ENCODE peak calls at places on chromosomes 13 and 19, in ten cellular contexts. G is RWPE1, C is neural crest cell, M is gastrocnemius medialis, S is HFFc6, Z is H9, Q is tibial artery, R is coronary artery, W is astrocyte of the spinal cord, F is A549. K is an unnamed sample.

GRCh38 chr13:113928701-113929627 is 44.9 kb downstream of the C13orf46 start:
- DNase-seq in G (no peak), C (no peak), M (peak), S (peak), Z (peak), Q (peak), R (peak), W (peak), F (no peak), K (no peak)

GRCh38 chr19:3665681-3666544 is 34.4 kb downstream of the PIP5K1C start:
- DNase-seq in G (peak), C (peak), M (peak), S (no peak), Z (peak), Q (peak), R (no peak), W (no peak), F (no peak), K (peak)

GRCh38 chr13:34046457-34046856 is 228.5 kb downstream of the RFC3 start:
- DNase-seq in G (no peak), C (no peak), M (no peak), S (no peak), Z (no peak), Q (no peak), R (no peak), W (no peak), F (no peak), K (no peak)

GRCh38 chr13:41182231-41182630 is 12.1 kb downstream of the KBTBD7 start:
- DNase-seq in G (peak), C (no peak), M (no peak), S (no peak), Z (no peak), Q (no peak), R (no peak), W (no peak), F (no peak), K (no peak)

GRCh38 chr19:1979017-1979416 is 36.5 kb downstream of the BTBD2 start:
- DNase-seq in G (no peak), C (no peak), M (no peak), S (no peak), Z (no peak), Q (no peak), R (no peak), W (no peak), F (no peak), K (no peak)

GRCh38 chr19:19900124-19900523 is 622 bp upstream of the ZNF93 start:
- DNase-seq in G (no peak), C (no peak), M (no peak), S (peak), Z (no peak), Q (no peak), R (no peak), W (peak), F (no peak), K (no peak)

GRCh38 chr13:83516781-83517180 is 365.5 kb downstream of the SLITRK1 start:
- DNase-seq in G (no peak), C (no peak), M (no peak), S (no peak), Z (no peak), Q (no peak), R (no peak), W (no peak), F (no peak), K (no peak)

GRCh38 chr19:47768604-47769003 is 9.9 kb upstream of the SELENOW start:
- DNase-seq in G (no peak), C (no peak), M (no peak), S (no peak), Z (no peak), Q (no peak), R (no peak), W (no peak), F (peak), K (no peak)

GRCh38 chr13:38821753-38822551 is 135.1 kb downstream of the FREM2 start:
- DNase-seq in G (no peak), C (peak), M (no peak), S (no peak), Z (no peak), Q (no peak), R (no peak), W (no peak), F (no peak), K (no peak)

GRCh38 chr19:49875801-49876421 is 1.2 kb downstream of the AKT1S1 start:
- DNase-seq in G (no peak), C (peak), M (peak), S (no peak), Z (peak), Q (peak), R (no peak), W (peak), F (no peak), K (peak)

GRCh38 chr19:39194832-39195542 is 1.8 kb upstream of the NCCRP1 start:
- DNase-seq in G (no peak), C (no peak), M (no peak), S (no peak), Z (no peak), Q (no peak), R (no peak), W (no peak), F (peak), K (no peak)

GRCh38 chr13:34155931-34156607 is 338.1 kb downstream of the RFC3 start:
- DNase-seq in G (peak), C (no peak), M (no peak), S (peak), Z (no peak), Q (no peak), R (no peak), W (peak), F (peak), K (no peak)

GRCh38 chr19:2766594-2767372 is 16.3 kb downstream of the SGTA start:
- DNase-seq in G (no peak), C (no peak), M (no peak), S (no peak), Z (no peak), Q (no peak), R (no peak), W (no peak), F (no peak), K (no peak)

GRCh38 chr13:69296130-69296529 is 811.5 kb upstream of the ATXN8OS start:
- DNase-seq in G (no peak), C (no peak), M (no peak), S (no peak), Z (no peak), Q (no peak), R (no peak), W (no peak), F (no peak), K (no peak)

DNA sequence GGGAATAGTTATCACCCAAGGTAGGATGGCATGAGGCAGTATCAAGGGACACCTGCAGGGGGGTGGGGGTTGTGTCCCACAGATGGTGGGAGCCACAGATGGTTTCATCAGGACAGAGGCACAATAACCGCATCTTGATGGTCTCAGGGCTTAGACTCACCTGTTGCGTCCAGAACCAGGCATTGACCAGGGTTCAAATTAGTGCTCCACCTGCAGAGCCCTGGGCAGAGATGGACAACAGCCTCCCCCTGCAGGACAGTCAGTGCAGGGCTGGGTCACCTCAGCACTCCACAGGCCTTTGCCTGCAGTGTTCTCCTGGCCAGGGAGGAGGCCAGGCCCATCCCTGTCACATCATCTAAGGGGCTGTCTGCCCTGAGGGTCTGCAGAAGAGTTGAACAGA is 14.5 kb upstream of the CEACAM1 start:
- DNase-seq in G (no peak), C (no peak), M (no peak), S (no peak), Z (no peak), Q (no peak), R (no peak), W (no peak), F (no peak), K (no peak)
- TF ChIP-seq CTCF in G (no peak), C (no peak), M (no peak), S (peak), Z (peak), Q (no peak), R (no peak), W (no peak), F (peak), K (no peak)

GRCh38 chr19:15454371-15454800 is 4.6 kb upstream of the WIZ start:
- DNase-seq in G (no peak), C (no peak), M (no peak), S (no peak), Z (no peak), Q (no peak), R (peak), W (no peak), F (peak), K (no peak)

GRCh38 chr19:15453906-15454305 is 4.2 kb upstream of the WIZ start:
- DNase-seq in G (no peak), C (no peak), M (no peak), S (no peak), Z (no peak), Q (peak), R (peak), W (no peak), F (no peak), K (no peak)

GRCh38 chr19:15452111-15453047 is 2.6 kb upstream of the WIZ start:
- DNase-seq in G (peak), C (peak), M (peak), S (no peak), Z (peak), Q (peak), R (peak), W (peak), F (peak), K (peak)

GRCh38 chr19:15450528-15450890 is 753 bp upstream of the WIZ start:
- DNase-seq in G (no peak), C (no peak), M (no peak), S (no peak), Z (no peak), Q (no peak), R (no peak), W (no peak), F (no peak), K (no peak)

GRCh38 chr19:15453091-15453498 is 3.3 kb upstream of the WIZ start:
- DNase-seq in G (no peak), C (no peak), M (no peak), S (no peak), Z (peak), Q (no peak), R (peak), W (no peak), F (no peak), K (no peak)
- TF ChIP-seq CTCF in G (peak), C (peak), M (peak), S (peak), Z (peak), Q (peak), R (no peak), W (no peak), F (no peak), K (no peak)

GRCh38 chr13:71979616-71980015 is 112.6 kb upstream of the DACH1 start:
- DNase-seq in G (no peak), C (no peak), M (no peak), S (no peak), Z (peak), Q (no peak), R (no peak), W (peak), F (peak), K (no peak)
- TF ChIP-seq CTCF in G (no peak), C (peak), M (no peak), S (no peak), Z (peak), Q (no peak), R (no peak), W (peak), F (no peak), K (peak)

GRCh38 chr19:54189020-54189667 is at the start of gene MBOAT7:
- DNase-seq in G (no peak), C (no peak), M (no peak), S (no peak), Z (no peak), Q (no peak), R (no peak), W (no peak), F (no peak), K (no peak)
- TF ChIP-seq CTCF in G (peak), C (peak), M (peak), S (peak), Z (peak), Q (no peak), R (no peak), W (peak), F (peak), K (no peak)

GRCh38 chr13:21338156-21338555 is 120.9 kb downstream of the ZDHHC20 start:
- DNase-seq in G (no peak), C (no peak), M (no peak), S (no peak), Z (no peak), Q (no peak), R (no peak), W (no peak), F (no peak), K (no peak)
- TF ChIP-seq CTCF in G (no peak), C (no peak), M (no peak), S (peak), Z (peak), Q (no peak), R (no peak), W (no peak), F (no peak), K (no peak)

DNA sequence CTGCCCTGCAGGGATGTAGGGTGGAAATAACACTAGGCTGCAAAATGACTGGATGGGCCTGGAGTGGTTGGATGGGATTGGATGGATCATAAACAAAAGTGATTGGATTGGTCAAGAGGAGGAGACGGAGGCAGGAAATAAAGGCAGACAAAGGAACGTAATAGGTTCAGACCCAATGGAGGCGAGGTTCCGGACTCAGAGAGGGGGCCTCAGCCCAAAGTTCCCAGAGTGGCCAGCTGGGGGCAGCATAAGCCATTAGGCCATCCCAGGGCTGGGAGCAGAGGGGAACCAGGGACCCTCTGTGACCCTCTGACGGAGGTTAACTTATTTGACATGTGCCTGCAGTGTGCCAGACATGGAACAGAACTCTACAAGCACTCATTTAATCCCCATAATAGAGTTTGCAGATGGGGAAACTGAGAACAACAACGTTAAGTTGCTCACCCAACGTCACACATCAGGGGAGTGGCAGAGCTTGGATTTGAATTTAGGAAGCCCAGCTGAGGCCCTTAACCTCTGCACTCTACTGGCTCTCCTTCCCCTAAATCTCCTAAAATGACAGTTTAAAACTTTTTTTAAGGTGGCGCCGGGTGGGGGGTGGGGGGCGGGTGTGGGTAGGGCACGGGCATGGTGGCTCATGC is 15.3 kb upstream of the MAP1S start:
- DNase-seq in G (no peak), C (peak), M (no peak), S (peak), Z (peak), Q (no peak), R (no peak), W (no peak), F (peak), K (peak)
- TF ChIP-seq CTCF in G (no peak), C (peak), M (peak), S (peak), Z (peak), Q (peak), R (peak), W (peak), F (peak), K (peak)

GRCh38 chr13:31543190-31543589 is 196.1 kb upstream of the RXFP2 start:
- DNase-seq in G (no peak), C (no peak), M (no peak), S (no peak), Z (no peak), Q (no peak), R (no peak), W (no peak), F (no peak), K (no peak)

GRCh38 chr13:31540316-31540715 is 199.0 kb upstream of the RXFP2 start:
- DNase-seq in G (no peak), C (no peak), M (no peak), S (peak), Z (no peak), Q (no peak), R (no peak), W (no peak), F (no peak), K (no peak)

DNA sequence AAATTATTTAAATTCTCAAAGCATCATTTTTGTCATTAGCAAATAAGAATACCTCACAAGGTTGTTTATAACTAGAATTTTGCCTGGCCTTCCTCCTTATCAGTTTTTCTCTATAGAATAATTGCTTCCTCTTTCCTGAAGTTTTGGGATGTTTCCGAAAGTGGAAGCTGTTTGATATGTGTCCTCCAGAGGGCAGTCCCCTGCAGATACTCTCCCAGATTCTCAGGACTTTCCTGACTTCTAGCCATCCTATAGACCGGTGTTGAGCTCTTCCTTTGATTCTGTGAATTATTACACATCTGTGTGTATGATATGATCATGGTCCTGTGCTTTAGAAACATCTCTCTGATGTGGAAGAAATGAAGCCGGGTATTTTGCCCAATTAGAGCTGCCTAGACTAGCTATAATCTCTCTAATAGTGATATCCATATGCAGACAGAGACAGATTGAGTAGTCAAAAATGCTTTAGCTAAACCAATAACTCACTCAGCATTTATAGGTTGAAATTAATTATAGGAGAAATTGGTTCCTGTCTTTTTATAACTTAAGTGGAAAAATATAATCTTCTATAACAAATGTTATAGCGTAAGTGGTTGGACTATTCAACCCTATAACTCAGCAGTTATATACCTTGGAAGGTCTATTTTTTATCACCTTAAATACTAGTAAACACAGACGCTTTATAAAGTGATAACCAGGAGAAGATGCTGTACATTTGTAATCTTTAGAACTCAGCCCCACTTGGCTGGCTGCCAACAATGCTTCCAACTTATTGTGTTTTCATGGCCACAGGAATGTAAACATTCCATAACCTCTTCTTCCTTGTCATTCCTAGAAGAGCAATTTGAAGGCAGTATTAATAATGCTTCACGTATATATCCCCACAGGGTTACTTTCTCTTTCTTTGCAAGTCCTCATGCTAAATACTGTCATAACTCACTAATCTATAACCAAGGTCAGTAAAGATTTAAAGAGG is 201.0 kb upstream of the RXFP2 start:
- DNase-seq in G (peak), C (no peak), M (no peak), S (peak), Z (no peak), Q (no peak), R (no peak), W (peak), F (peak), K (no peak)
- TF ChIP-seq CTCF in G (peak), C (peak), M (no peak), S (peak), Z (peak), Q (peak), R (no peak), W (peak), F (peak), K (peak)